ENCODE peak calls at places on chromosomes 6 and 20, in five cellular contexts. One of them, this sample, is unnamed.

GRCh38 chr6:1027109-1027794 is 284.6 kb upstream of the FOXQ1 start:
- DNase-seq in H9: no peak
- DNase-seq in neuronal stem cell: no peak
- DNase-seq in mesenchymal stem cell: peak
- DNase-seq in H1: no peak
- DNase-seq in this sample: peak

GRCh38 chr6:10048370-10049297 is 366.2 kb downstream of the TFAP2A start:
- DNase-seq in H9: no peak
- DNase-seq in neuronal stem cell: no peak
- DNase-seq in mesenchymal stem cell: no peak
- DNase-seq in H1: no peak
- DNase-seq in this sample: no peak

GRCh38 chr6:105509506-105510331 is 106.8 kb upstream of the PREP start:
- DNase-seq in H9: peak
- DNase-seq in neuronal stem cell: no peak
- DNase-seq in mesenchymal stem cell: peak
- DNase-seq in H1: no peak
- DNase-seq in this sample: peak

GRCh38 chr6:127518212-127518709 is 874 bp downstream of the MTCL3 start:
- DNase-seq in H9: no peak
- DNase-seq in neuronal stem cell: peak
- DNase-seq in mesenchymal stem cell: no peak
- DNase-seq in H1: no peak
- DNase-seq in this sample: no peak

GRCh38 chr20:45340236-45340847 is 7.9 kb downstream of the SDC4 start:
- DNase-seq in H9: no peak
- DNase-seq in neuronal stem cell: no peak
- DNase-seq in mesenchymal stem cell: no peak
- DNase-seq in H1: no peak
- DNase-seq in this sample: no peak

GRCh38 chr6:30013296-30013922 is 47.7 kb upstream of the POLR1H start:
- DNase-seq in H9: peak
- DNase-seq in neuronal stem cell: no peak
- DNase-seq in mesenchymal stem cell: peak
- DNase-seq in H1: peak
- DNase-seq in this sample: no peak

GRCh38 chr20:62018437-62019143 is 47.1 kb downstream of the TAF4 start:
- DNase-seq in H9: no peak
- DNase-seq in neuronal stem cell: no peak
- DNase-seq in mesenchymal stem cell: no peak
- DNase-seq in H1: no peak
- DNase-seq in this sample: no peak

GRCh38 chr6:151239603-151240035 is at the start of gene AKAP12:
- DNase-seq in H9: peak
- DNase-seq in neuronal stem cell: no peak
- DNase-seq in mesenchymal stem cell: peak
- DNase-seq in H1: peak
- DNase-seq in this sample: peak

GRCh38 chr6:40960784-40961430 is 78.1 kb downstream of the UNC5CL start:
- DNase-seq in H9: no peak
- DNase-seq in neuronal stem cell: no peak
- DNase-seq in mesenchymal stem cell: no peak
- DNase-seq in H1: no peak
- DNase-seq in this sample: peak

GRCh38 chr20:47349365-47350180 is 6.9 kb downstream of the ZMYND8 start:
- DNase-seq in H9: no peak
- DNase-seq in neuronal stem cell: no peak
- DNase-seq in mesenchymal stem cell: no peak
- DNase-seq in H1: no peak
- DNase-seq in this sample: peak

GRCh38 chr6:55694148-55694547 is 115.2 kb upstream of the HMGCLL1 start:
- DNase-seq in H9: peak
- DNase-seq in neuronal stem cell: peak
- DNase-seq in mesenchymal stem cell: peak
- DNase-seq in H1: peak
- DNase-seq in this sample: peak

GRCh38 chr20:48716086-48716485 is 111.7 kb downstream of the PREX1 start:
- DNase-seq in H9: no peak
- DNase-seq in neuronal stem cell: no peak
- DNase-seq in mesenchymal stem cell: no peak
- DNase-seq in H1: no peak
- DNase-seq in this sample: no peak

GRCh38 chr6:152897807-152898399 is 84.9 kb downstream of the FBXO5 start:
- DNase-seq in H9: peak
- DNase-seq in neuronal stem cell: peak
- DNase-seq in mesenchymal stem cell: peak
- DNase-seq in H1: peak
- DNase-seq in this sample: peak

GRCh38 chr20:42530855-42531674 is 658.6 kb downstream of the PTPRT start:
- DNase-seq in H9: peak
- DNase-seq in neuronal stem cell: peak
- DNase-seq in mesenchymal stem cell: no peak
- DNase-seq in H1: peak
- DNase-seq in this sample: no peak

GRCh38 chr6:169978615-169979161 is 227.3 kb downstream of the ERMARD start:
- DNase-seq in H9: no peak
- DNase-seq in neuronal stem cell: no peak
- DNase-seq in mesenchymal stem cell: no peak
- DNase-seq in H1: no peak
- DNase-seq in this sample: peak

GRCh38 chr20:3768342-3769130 is 983 bp upstream of the ADISSP start:
- DNase-seq in H9: peak
- DNase-seq in neuronal stem cell: peak
- DNase-seq in mesenchymal stem cell: peak
- DNase-seq in H1: no peak
- DNase-seq in this sample: peak

GRCh38 chr6:142297996-142298753 is 3.6 kb upstream of the ADGRG6 start:
- DNase-seq in H9: no peak
- DNase-seq in neuronal stem cell: no peak
- DNase-seq in mesenchymal stem cell: peak
- DNase-seq in H1: no peak
- DNase-seq in this sample: peak

GRCh38 chr20:38602185-38602581 is 574 bp downstream of the ARHGAP40 start:
- DNase-seq in H9: peak
- DNase-seq in neuronal stem cell: no peak
- DNase-seq in mesenchymal stem cell: no peak
- DNase-seq in H1: no peak
- DNase-seq in this sample: no peak

GRCh38 chr20:31815408-31816188 is 3.6 kb upstream of the MYLK2 start:
- DNase-seq in H9: no peak
- DNase-seq in neuronal stem cell: no peak
- DNase-seq in mesenchymal stem cell: peak
- DNase-seq in H1: no peak
- DNase-seq in this sample: no peak

GRCh38 chr6:43727634-43728033 is 40.0 kb upstream of the MRPS18A start:
- DNase-seq in H9: no peak
- DNase-seq in neuronal stem cell: no peak
- DNase-seq in mesenchymal stem cell: no peak
- DNase-seq in H1: no peak
- DNase-seq in this sample: no peak

GRCh38 chr6:36491378-36491965 is 48.7 kb downstream of the KCTD20 start:
- DNase-seq in H9: no peak
- DNase-seq in neuronal stem cell: no peak
- DNase-seq in mesenchymal stem cell: peak
- DNase-seq in H1: no peak
- DNase-seq in this sample: peak

GRCh38 chr20:32509639-32510066 is 75.5 kb downstream of the NOL4L start:
- DNase-seq in H9: peak
- DNase-seq in neuronal stem cell: no peak
- DNase-seq in mesenchymal stem cell: no peak
- DNase-seq in H1: no peak
- DNase-seq in this sample: peak

GRCh38 chr6:3884007-3884745 is 35.0 kb downstream of the FAM50B start:
- DNase-seq in H9: no peak
- DNase-seq in neuronal stem cell: no peak
- DNase-seq in mesenchymal stem cell: peak
- DNase-seq in H1: no peak
- DNase-seq in this sample: peak

GRCh38 chr20:43386878-43387277 is 70.8 kb upstream of the SRSF6 start:
- DNase-seq in H9: no peak
- DNase-seq in neuronal stem cell: no peak
- DNase-seq in mesenchymal stem cell: no peak
- DNase-seq in H1: no peak
- DNase-seq in this sample: no peak

GRCh38 chr6:97095466-97095865 is 170.9 kb downstream of the KLHL32 start:
- DNase-seq in H9: no peak
- DNase-seq in neuronal stem cell: no peak
- DNase-seq in mesenchymal stem cell: no peak
- DNase-seq in H1: no peak
- DNase-seq in this sample: no peak

GRCh38 chr6:121055572-121056163 is 278.6 kb downstream of the TBC1D32 start:
- DNase-seq in H9: no peak
- DNase-seq in neuronal stem cell: peak
- DNase-seq in mesenchymal stem cell: peak
- DNase-seq in H1: peak
- DNase-seq in this sample: peak

GRCh38 chr6:4434655-4435054 is 299.3 kb upstream of the ECI2 start:
- DNase-seq in H9: no peak
- DNase-seq in neuronal stem cell: no peak
- DNase-seq in mesenchymal stem cell: no peak
- DNase-seq in H1: no peak
- DNase-seq in this sample: no peak

GRCh38 chr6:99434702-99435530 is 9.8 kb upstream of the PNISR start:
- DNase-seq in H9: no peak
- DNase-seq in neuronal stem cell: no peak
- DNase-seq in mesenchymal stem cell: peak
- DNase-seq in H1: no peak
- DNase-seq in this sample: peak

GRCh38 chr20:29878281-29878741 is 1379.2 kb upstream of the DEFB115 start:
- DNase-seq in H9: no peak
- DNase-seq in neuronal stem cell: no peak
- DNase-seq in mesenchymal stem cell: no peak
- DNase-seq in H1: no peak
- DNase-seq in this sample: no peak

GRCh38 chr20:45266977-45267376 is 12.6 kb upstream of the SLPI start:
- DNase-seq in H9: no peak
- DNase-seq in neuronal stem cell: no peak
- DNase-seq in mesenchymal stem cell: no peak
- DNase-seq in H1: no peak
- DNase-seq in this sample: no peak

GRCh38 chr20:34705383-34706021 is 1.4 kb downstream of the TP53INP2 start:
- DNase-seq in H9: peak
- DNase-seq in neuronal stem cell: no peak
- DNase-seq in mesenchymal stem cell: peak
- DNase-seq in H1: no peak
- DNase-seq in this sample: peak

GRCh38 chr20:37803476-37804307 is 99.2 kb upstream of the VSTM2L start:
- DNase-seq in H9: no peak
- DNase-seq in neuronal stem cell: no peak
- DNase-seq in mesenchymal stem cell: no peak
- DNase-seq in H1: no peak
- DNase-seq in this sample: no peak

GRCh38 chr20:4014031-4014474 is 1.3 kb downstream of the RNF24 start:
- DNase-seq in H9: no peak
- DNase-seq in neuronal stem cell: no peak
- DNase-seq in mesenchymal stem cell: peak
- DNase-seq in H1: no peak
- DNase-seq in this sample: peak

GRCh38 chr20:21309678-21310467 is 6.7 kb downstream of the XRN2 start:
- DNase-seq in H9: no peak
- DNase-seq in neuronal stem cell: no peak
- DNase-seq in mesenchymal stem cell: no peak
- DNase-seq in H1: no peak
- DNase-seq in this sample: no peak
- H3K9ac ChIP-seq in H9: no peak
- H3K9ac ChIP-seq in neuronal stem cell: no peak
- H3K9ac ChIP-seq in mesenchymal stem cell: peak
- H3K9ac ChIP-seq in H1: no peak
- H3K9ac ChIP-seq in this sample: no peak

DNA sequence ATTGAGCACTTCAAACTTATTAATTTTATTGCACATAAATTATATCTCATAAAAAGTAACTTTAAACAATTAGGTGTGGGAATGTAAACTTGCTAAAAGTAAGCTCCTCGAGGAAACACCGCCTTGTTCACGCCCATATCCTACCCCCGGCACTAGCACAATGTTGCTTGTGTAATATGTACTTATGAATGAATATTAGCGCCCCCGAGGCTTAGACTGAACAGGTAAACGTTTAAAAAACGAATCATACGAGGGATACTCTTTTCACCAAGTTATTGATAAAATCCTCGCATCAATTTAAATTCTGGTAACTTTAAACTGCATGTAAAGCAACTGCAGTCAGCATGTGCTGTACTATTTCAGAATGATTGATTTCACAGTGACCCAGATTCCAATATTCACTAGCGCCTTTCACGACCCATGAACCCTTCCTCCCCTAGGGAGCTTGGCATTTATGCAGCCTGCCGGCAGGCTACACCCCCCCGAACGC is 637 bp downstream of the TFB1M start:
- DNase-seq in H9: no peak
- DNase-seq in neuronal stem cell: no peak
- DNase-seq in mesenchymal stem cell: no peak
- DNase-seq in H1: no peak
- DNase-seq in this sample: no peak
- H2AFZ ChIP-seq in H9: no peak
- H2AFZ ChIP-seq in neuronal stem cell: peak
- H2AFZ ChIP-seq in mesenchymal stem cell: peak
- H2AFZ ChIP-seq in H1: peak
- H2AFZ ChIP-seq in this sample: peak

GRCh38 chr6:135075018-135075417 is 20.4 kb upstream of the HBS1L start:
- DNase-seq in H9: no peak
- DNase-seq in neuronal stem cell: no peak
- DNase-seq in mesenchymal stem cell: no peak
- DNase-seq in H1: no peak
- DNase-seq in this sample: no peak
- H2BK15ac ChIP-seq in H9: no peak
- H2BK15ac ChIP-seq in neuronal stem cell: no peak
- H2BK15ac ChIP-seq in mesenchymal stem cell: no peak
- H2BK15ac ChIP-seq in H1: no peak
- H2BK15ac ChIP-seq in this sample: no peak

DNA sequence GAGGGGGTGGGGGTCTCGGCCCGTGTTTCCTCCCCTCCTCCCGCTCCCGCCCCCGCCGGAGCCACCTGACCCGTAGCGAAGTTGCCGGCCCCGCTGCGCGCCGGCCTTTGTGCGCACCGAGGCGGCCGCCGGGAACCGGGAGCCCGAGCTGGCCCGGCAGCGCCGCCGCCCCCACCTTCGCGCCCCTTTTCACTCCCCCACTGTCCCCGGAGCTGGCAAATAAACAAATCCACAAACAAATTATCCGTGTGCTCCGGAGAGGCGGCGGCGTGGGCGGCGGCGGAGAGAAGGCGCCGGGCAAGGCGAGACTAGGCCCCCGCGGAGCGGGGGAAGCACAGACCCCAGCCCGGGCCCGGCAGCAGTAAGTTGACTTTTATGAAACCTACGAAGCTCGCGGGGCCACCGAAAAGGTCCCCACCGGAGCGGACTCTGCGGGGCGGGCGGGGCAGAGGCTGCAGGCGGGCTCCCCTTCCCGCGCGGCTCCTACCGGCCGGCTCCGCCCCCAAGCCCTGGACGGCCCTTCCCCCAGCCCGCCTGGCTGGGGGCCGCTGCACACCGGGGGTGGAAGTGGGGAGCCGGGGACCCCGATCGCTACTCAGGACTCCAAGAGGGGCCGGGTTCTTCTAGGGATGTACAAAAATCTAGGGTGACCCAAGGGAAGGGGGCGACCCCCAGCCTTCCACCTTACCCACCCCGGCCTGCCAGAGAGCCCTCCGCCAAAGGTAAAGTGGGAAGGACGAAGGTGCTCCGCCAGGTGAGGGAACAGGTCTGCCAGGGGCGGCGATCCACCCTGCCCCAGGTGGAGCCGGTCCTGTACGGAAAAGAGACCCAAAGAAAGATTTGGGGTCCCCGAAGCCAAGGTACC is 40.7 kb downstream of the YTHDF1 start:
- DNase-seq in H9: no peak
- DNase-seq in neuronal stem cell: no peak
- DNase-seq in mesenchymal stem cell: no peak
- DNase-seq in H1: no peak
- DNase-seq in this sample: no peak
- H3K9ac ChIP-seq in H9: no peak
- H3K9ac ChIP-seq in neuronal stem cell: no peak
- H3K9ac ChIP-seq in mesenchymal stem cell: no peak
- H3K9ac ChIP-seq in H1: no peak
- H3K9ac ChIP-seq in this sample: no peak